ENCODE peak calls at places on chromosome 16, in five cellular contexts. G, O, J, A and D are unnamed samples. For H3K9me3, the result is how much of the 10 kb centered on the place peaks cover.

GRCh38 chr16:30582611-30583340 is 2.7 kb downstream of the ZNF785 start:
- DNase-seq in A (no peak), O (no peak), G (no peak), J (no peak), D (no peak)

GRCh38 chr16:58563235-58563634 is 47.9 kb downstream of the SETD6 start:
- DNase-seq in G (no peak), O (peak), J (no peak), A (no peak), D (peak)

GRCh38 chr16:84485255-84486010 is 19.0 kb downstream of the MEAK7 start:
- DNase-seq in J (peak), O (no peak), G (no peak), A (no peak), D (peak)

GRCh38 chr16:51159864-51160263 is 8.8 kb upstream of the SALL1 start:
- DNase-seq in A (no peak), O (no peak), J (no peak), G (no peak), D (no peak)

GRCh38 chr16:997440-998051 is 16.0 kb downstream of the SOX8 start:
- DNase-seq in G (peak), J (peak), A (no peak), O (peak), D (peak)

GRCh38 chr16:57365826-57366536 is 6.3 kb upstream of the CX3CL1 start:
- DNase-seq in O (no peak), J (no peak), A (no peak), G (no peak), D (no peak)

GRCh38 chr16:55047903-55048497 is 117.3 kb downstream of the IRX5 start:
- DNase-seq in G (no peak), J (no peak), A (no peak), O (no peak), D (no peak)

GRCh38 chr16:57807252-57807967 is 5.1 kb upstream of the KIFC3 start:
- DNase-seq in O (no peak), J (no peak), G (no peak), A (no peak), D (peak)

GRCh38 chr16:641326-642188 is at the start of gene MCRIP2:
- DNase-seq in G (no peak), A (peak), J (peak), O (peak), D (peak)

GRCh38 chr16:89958596-89958995 is 10.0 kb downstream of the DEF8 start:
- DNase-seq in J (no peak), A (no peak), G (no peak), O (no peak), D (no peak)

GRCh38 chr16:10922328-10923145 is 19.7 kb downstream of the DEXI start:
- DNase-seq in J (no peak), A (peak), G (no peak), O (peak), D (no peak)

GRCh38 chr16:11255737-11256656 is at the start of gene SOCS1:
- DNase-seq in J (peak), A (peak), O (peak), G (peak), D (peak)

GRCh38 chr16:77788196-77789084 is at the start of gene VAT1L:
- DNase-seq in A (no peak), J (no peak), G (no peak), O (peak), D (peak)

GRCh38 chr16:58999751-59000150 is 265.6 kb upstream of the GOT2 start:
- DNase-seq in A (no peak), J (no peak), G (no peak), O (no peak), D (no peak)

GRCh38 chr16:19809693-19810092 is 75.0 kb downstream of the GPRC5B start:
- DNase-seq in O (no peak), G (no peak), A (peak), J (no peak), D (no peak)

GRCh38 chr16:50449800-50450199 is 81.0 kb upstream of the BRD7 start:
- DNase-seq in A (no peak), O (no peak), G (no peak), J (no peak), D (no peak)

GRCh38 chr16:4263504-4264436 is 9.1 kb downstream of the TFAP4 start:
- DNase-seq in G (no peak), A (peak), J (peak), O (no peak), D (peak)

GRCh38 chr16:79770244-79771064 is 169.9 kb upstream of the MAF start:
- DNase-seq in G (peak), O (peak), J (peak), A (peak), D (peak)

GRCh38 chr16:84850714-84851113 is 30.9 kb downstream of the CRISPLD2 start:
- DNase-seq in G (no peak), O (no peak), J (no peak), A (no peak), D (no peak)

GRCh38 chr16:31641279-31641678 is 113.6 kb downstream of the AHSP start:
- DNase-seq in O (no peak), A (no peak), J (no peak), G (no peak), D (no peak)
- H3K9me3 ChIP-seq in O (under half), A (under half), J (under half), G (under half), D (under half)

GRCh38 chr16:86044881-86045600 is 146.1 kb downstream of the IRF8 start:
- DNase-seq in J (peak), A (no peak), G (peak), O (no peak), D (no peak)

GRCh38 chr16:86041205-86041604 is 142.2 kb downstream of the IRF8 start:
- DNase-seq in O (no peak), J (no peak), A (no peak), G (no peak), D (no peak)

GRCh38 chr16:86041807-86042206 is 142.8 kb downstream of the IRF8 start:
- DNase-seq in A (no peak), O (no peak), G (no peak), J (no peak), D (no peak)

GRCh38 chr16:86044241-86044671 is 145.3 kb downstream of the IRF8 start:
- DNase-seq in J (peak), G (peak), A (no peak), O (peak), D (peak)

GRCh38 chr16:86042996-86043725 is 144.2 kb downstream of the IRF8 start:
- DNase-seq in O (no peak), G (no peak), J (no peak), A (no peak), D (no peak)
- H3K9me3 ChIP-seq in O (under half), G (under half), J (under half), A (under half), D (under half)

GRCh38 chr16:35215287-35215686 is 1755.9 kb downstream of the TP53TG3F start:
- DNase-seq in A (no peak), G (no peak), J (no peak), O (no peak), D (no peak)
- H3K9me3 ChIP-seq in A (under half), G (under half), J (under half), O (under half), D (under half)

DNA sequence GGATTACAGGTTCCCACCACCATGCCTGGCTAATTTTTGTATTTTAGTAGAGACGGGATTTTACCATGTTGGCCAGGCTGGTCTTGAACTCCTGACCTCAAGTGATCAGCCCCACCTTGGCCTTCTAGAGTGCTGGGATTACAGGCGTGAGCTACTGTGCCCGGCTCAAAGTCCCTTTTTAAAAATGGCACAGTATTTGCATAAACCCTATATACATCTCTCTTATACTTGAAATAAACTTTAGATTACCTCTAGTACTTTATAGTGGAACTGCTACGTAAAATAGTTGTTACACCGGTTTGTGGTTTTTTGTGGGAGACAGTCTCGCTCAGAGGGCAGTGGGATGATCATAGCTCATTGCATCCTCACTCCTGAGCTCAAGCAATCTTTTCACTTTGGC is 36.3 kb downstream of the IST1 start:
- DNase-seq in G (no peak), O (no peak), A (no peak), J (no peak), D (no peak)
- H3K9me3 ChIP-seq in G (under half), O (under half), A (under half), J (under half), D (under half)